ENCODE peak calls at places on chromosomes 2 and 18, in nine cellular contexts. One of them, this sample, is unnamed.

GRCh38 chr18:35605686-35606417 is 24.3 kb downstream of the GALNT1 start:
- DNase-seq in AG04450: no peak
- DNase-seq in Karpas-422: no peak
- DNase-seq in astrocyte: no peak
- DNase-seq in kidney: no peak
- DNase-seq in right lobe of liver: no peak
- DNase-seq in testis: no peak
- DNase-seq in adrenal gland: no peak
- DNase-seq in OCI-LY7: no peak
- DNase-seq in this sample: no peak

GRCh38 chr2:21055879-21056790 is 12.3 kb upstream of the APOB start:
- DNase-seq in astrocyte: no peak
- DNase-seq in kidney: no peak
- DNase-seq in OCI-LY7: no peak
- DNase-seq in adrenal gland: no peak
- DNase-seq in right lobe of liver: no peak
- DNase-seq in Karpas-422: no peak
- DNase-seq in testis: no peak
- DNase-seq in AG04450: no peak
- DNase-seq in this sample: no peak

GRCh38 chr18:36186461-36187137 is 698 bp upstream of the MOCOS start:
- DNase-seq in right lobe of liver: peak
- DNase-seq in AG04450: no peak
- DNase-seq in testis: peak
- DNase-seq in adrenal gland: peak
- DNase-seq in Karpas-422: no peak
- DNase-seq in OCI-LY7: no peak
- DNase-seq in kidney: peak
- DNase-seq in astrocyte: no peak
- DNase-seq in this sample: no peak

GRCh38 chr2:27735263-27735904 is 36.1 kb upstream of the MRPL33 start:
- DNase-seq in testis: peak
- DNase-seq in astrocyte: peak
- DNase-seq in right lobe of liver: peak
- DNase-seq in Karpas-422: no peak
- DNase-seq in adrenal gland: peak
- DNase-seq in OCI-LY7: no peak
- DNase-seq in AG04450: peak
- DNase-seq in kidney: peak
- DNase-seq in this sample: no peak

GRCh38 chr2:201959626-201960025 is 74.0 kb upstream of the FZD7 start:
- DNase-seq in Karpas-422: no peak
- DNase-seq in kidney: no peak
- DNase-seq in astrocyte: peak
- DNase-seq in testis: no peak
- DNase-seq in adrenal gland: no peak
- DNase-seq in OCI-LY7: no peak
- DNase-seq in AG04450: no peak
- DNase-seq in right lobe of liver: no peak
- DNase-seq in this sample: no peak

GRCh38 chr2:216857131-216857550 is 2.7 kb downstream of the TNP1 start:
- DNase-seq in AG04450: peak
- DNase-seq in testis: no peak
- DNase-seq in astrocyte: peak
- DNase-seq in OCI-LY7: no peak
- DNase-seq in kidney: no peak
- DNase-seq in right lobe of liver: no peak
- DNase-seq in adrenal gland: no peak
- DNase-seq in Karpas-422: no peak
- DNase-seq in this sample: no peak

GRCh38 chr2:234322766-234323465 is 174.0 kb downstream of the ARL4C start:
- DNase-seq in right lobe of liver: no peak
- DNase-seq in OCI-LY7: no peak
- DNase-seq in adrenal gland: no peak
- DNase-seq in astrocyte: no peak
- DNase-seq in Karpas-422: no peak
- DNase-seq in AG04450: no peak
- DNase-seq in testis: no peak
- DNase-seq in kidney: no peak
- DNase-seq in this sample: no peak

GRCh38 chr18:38493991-38494559 is 928.5 kb upstream of the CELF4 start:
- DNase-seq in testis: no peak
- DNase-seq in astrocyte: no peak
- DNase-seq in OCI-LY7: no peak
- DNase-seq in kidney: no peak
- DNase-seq in adrenal gland: no peak
- DNase-seq in right lobe of liver: no peak
- DNase-seq in AG04450: no peak
- DNase-seq in Karpas-422: no peak
- DNase-seq in this sample: no peak

GRCh38 chr18:26453370-26454030 is 94.9 kb downstream of the KCTD1 start:
- DNase-seq in right lobe of liver: no peak
- DNase-seq in adrenal gland: no peak
- DNase-seq in testis: no peak
- DNase-seq in Karpas-422: no peak
- DNase-seq in astrocyte: no peak
- DNase-seq in AG04450: no peak
- DNase-seq in kidney: no peak
- DNase-seq in OCI-LY7: no peak
- DNase-seq in this sample: no peak
- H3K27ac ChIP-seq in right lobe of liver: no peak
- H3K27ac ChIP-seq in adrenal gland: no peak
- H3K27ac ChIP-seq in testis: no peak
- H3K27ac ChIP-seq in Karpas-422: no peak
- H3K27ac ChIP-seq in astrocyte: no peak
- H3K27ac ChIP-seq in AG04450: no peak
- H3K27ac ChIP-seq in kidney: no peak
- H3K27ac ChIP-seq in OCI-LY7: no peak
- H3K27ac ChIP-seq in this sample: no peak

GRCh38 chr2:136023416-136023815 is 38.0 kb upstream of the DARS1 start:
- DNase-seq in testis: no peak
- DNase-seq in OCI-LY7: no peak
- DNase-seq in AG04450: no peak
- DNase-seq in Karpas-422: no peak
- DNase-seq in astrocyte: no peak
- DNase-seq in right lobe of liver: no peak
- DNase-seq in kidney: no peak
- DNase-seq in adrenal gland: no peak
- DNase-seq in this sample: no peak

GRCh38 chr2:136021406-136021805 is 36.0 kb upstream of the DARS1 start:
- DNase-seq in astrocyte: no peak
- DNase-seq in OCI-LY7: no peak
- DNase-seq in Karpas-422: no peak
- DNase-seq in right lobe of liver: no peak
- DNase-seq in AG04450: no peak
- DNase-seq in adrenal gland: no peak
- DNase-seq in kidney: no peak
- DNase-seq in testis: no peak
- DNase-seq in this sample: no peak

GRCh38 chr2:136022747-136023146 is 37.3 kb upstream of the DARS1 start:
- DNase-seq in kidney: no peak
- DNase-seq in testis: no peak
- DNase-seq in astrocyte: no peak
- DNase-seq in right lobe of liver: no peak
- DNase-seq in OCI-LY7: no peak
- DNase-seq in Karpas-422: no peak
- DNase-seq in adrenal gland: no peak
- DNase-seq in AG04450: no peak
- DNase-seq in this sample: no peak

GRCh38 chr2:136020831-136021230 is 35.4 kb upstream of the DARS1 start:
- DNase-seq in adrenal gland: no peak
- DNase-seq in AG04450: no peak
- DNase-seq in OCI-LY7: no peak
- DNase-seq in Karpas-422: no peak
- DNase-seq in testis: no peak
- DNase-seq in astrocyte: no peak
- DNase-seq in right lobe of liver: no peak
- DNase-seq in kidney: no peak
- DNase-seq in this sample: no peak

DNA sequence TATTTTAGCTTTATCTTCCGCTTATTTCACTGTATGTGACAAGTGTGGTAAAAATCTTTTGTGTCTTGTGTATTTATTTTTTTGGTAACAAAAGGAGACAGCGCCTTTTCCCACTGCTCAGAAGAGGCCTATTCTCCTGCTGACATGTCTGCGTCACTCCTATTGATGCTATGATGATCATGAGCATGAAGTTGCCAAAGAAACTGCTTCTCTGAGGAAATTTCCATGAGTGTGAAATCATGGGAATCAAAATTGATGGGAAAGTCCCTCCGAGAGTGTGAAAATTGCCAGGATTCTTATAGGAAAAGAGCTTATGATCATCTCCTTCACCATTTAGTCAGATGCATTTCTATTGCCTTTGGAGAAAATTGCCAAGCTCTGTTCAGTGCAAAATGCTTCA is 36.5 kb upstream of the DARS1 start:
- DNase-seq in astrocyte: no peak
- DNase-seq in OCI-LY7: no peak
- DNase-seq in right lobe of liver: no peak
- DNase-seq in testis: no peak
- DNase-seq in AG04450: no peak
- DNase-seq in Karpas-422: no peak
- DNase-seq in adrenal gland: no peak
- DNase-seq in kidney: no peak
- DNase-seq in this sample: no peak
- H3K27ac ChIP-seq in astrocyte: no peak
- H3K27ac ChIP-seq in OCI-LY7: no peak
- H3K27ac ChIP-seq in right lobe of liver: no peak
- H3K27ac ChIP-seq in testis: no peak
- H3K27ac ChIP-seq in AG04450: no peak
- H3K27ac ChIP-seq in Karpas-422: no peak
- H3K27ac ChIP-seq in adrenal gland: no peak
- H3K27ac ChIP-seq in kidney: no peak
- H3K27ac ChIP-seq in this sample: no peak

GRCh38 chr2:224072541-224073188 is 33.6 kb upstream of the SERPINE2 start:
- DNase-seq in right lobe of liver: no peak
- DNase-seq in testis: peak
- DNase-seq in adrenal gland: peak
- DNase-seq in AG04450: no peak
- DNase-seq in Karpas-422: no peak
- DNase-seq in kidney: peak
- DNase-seq in OCI-LY7: no peak
- DNase-seq in astrocyte: peak
- DNase-seq in this sample: no peak

GRCh38 chr2:224077773-224078507 is 38.9 kb upstream of the SERPINE2 start:
- DNase-seq in Karpas-422: no peak
- DNase-seq in adrenal gland: no peak
- DNase-seq in right lobe of liver: no peak
- DNase-seq in OCI-LY7: no peak
- DNase-seq in AG04450: no peak
- DNase-seq in astrocyte: peak
- DNase-seq in kidney: no peak
- DNase-seq in testis: no peak
- DNase-seq in this sample: no peak

GRCh38 chr2:224075588-224075987 is 36.5 kb upstream of the SERPINE2 start:
- DNase-seq in testis: no peak
- DNase-seq in AG04450: no peak
- DNase-seq in astrocyte: no peak
- DNase-seq in adrenal gland: no peak
- DNase-seq in Karpas-422: no peak
- DNase-seq in OCI-LY7: no peak
- DNase-seq in right lobe of liver: no peak
- DNase-seq in kidney: no peak
- DNase-seq in this sample: no peak

GRCh38 chr2:224069172-224069571 is 30.1 kb upstream of the SERPINE2 start:
- DNase-seq in testis: peak
- DNase-seq in OCI-LY7: no peak
- DNase-seq in right lobe of liver: no peak
- DNase-seq in AG04450: no peak
- DNase-seq in kidney: no peak
- DNase-seq in astrocyte: peak
- DNase-seq in adrenal gland: peak
- DNase-seq in Karpas-422: no peak
- DNase-seq in this sample: no peak

DNA sequence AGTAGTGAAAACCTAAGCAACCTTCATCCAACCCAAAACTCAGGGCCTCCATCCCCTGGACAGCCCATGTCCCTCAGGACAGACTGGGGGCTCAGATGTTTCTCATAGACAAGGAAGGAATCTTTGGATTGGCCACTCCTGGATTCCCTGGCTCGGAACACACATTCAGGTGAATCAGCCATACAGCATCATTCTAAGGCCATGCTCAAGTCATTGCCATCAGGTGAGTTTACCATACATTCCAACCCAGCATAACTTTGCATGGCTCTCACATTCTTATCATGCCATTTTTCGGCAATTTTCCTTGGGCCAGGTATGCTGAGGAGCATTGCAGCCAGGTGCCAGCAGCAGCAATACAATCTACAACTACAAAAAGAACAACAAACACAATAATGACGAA is 34.6 kb upstream of the SERPINE2 start:
- DNase-seq in adrenal gland: no peak
- DNase-seq in astrocyte: no peak
- DNase-seq in OCI-LY7: no peak
- DNase-seq in testis: no peak
- DNase-seq in Karpas-422: no peak
- DNase-seq in right lobe of liver: no peak
- DNase-seq in AG04450: no peak
- DNase-seq in kidney: no peak
- DNase-seq in this sample: no peak
- H3K27ac ChIP-seq in adrenal gland: no peak
- H3K27ac ChIP-seq in astrocyte: no peak
- H3K27ac ChIP-seq in OCI-LY7: no peak
- H3K27ac ChIP-seq in testis: no peak
- H3K27ac ChIP-seq in Karpas-422: no peak
- H3K27ac ChIP-seq in right lobe of liver: no peak
- H3K27ac ChIP-seq in AG04450: no peak
- H3K27ac ChIP-seq in kidney: no peak
- H3K27ac ChIP-seq in this sample: no peak

GRCh38 chr2:23037596-23037995 is 347.4 kb upstream of the KLHL29 start:
- DNase-seq in kidney: no peak
- DNase-seq in AG04450: no peak
- DNase-seq in astrocyte: no peak
- DNase-seq in Karpas-422: no peak
- DNase-seq in adrenal gland: no peak
- DNase-seq in OCI-LY7: no peak
- DNase-seq in right lobe of liver: no peak
- DNase-seq in testis: no peak
- DNase-seq in this sample: no peak

GRCh38 chr2:23036683-23037082 is 348.3 kb upstream of the KLHL29 start:
- DNase-seq in OCI-LY7: no peak
- DNase-seq in testis: no peak
- DNase-seq in Karpas-422: no peak
- DNase-seq in kidney: no peak
- DNase-seq in adrenal gland: no peak
- DNase-seq in right lobe of liver: no peak
- DNase-seq in astrocyte: no peak
- DNase-seq in AG04450: no peak
- DNase-seq in this sample: no peak

GRCh38 chr2:23041443-23041842 is 343.5 kb upstream of the KLHL29 start:
- DNase-seq in Karpas-422: no peak
- DNase-seq in AG04450: no peak
- DNase-seq in kidney: no peak
- DNase-seq in OCI-LY7: no peak
- DNase-seq in testis: no peak
- DNase-seq in adrenal gland: no peak
- DNase-seq in right lobe of liver: no peak
- DNase-seq in astrocyte: no peak
- DNase-seq in this sample: no peak

DNA sequence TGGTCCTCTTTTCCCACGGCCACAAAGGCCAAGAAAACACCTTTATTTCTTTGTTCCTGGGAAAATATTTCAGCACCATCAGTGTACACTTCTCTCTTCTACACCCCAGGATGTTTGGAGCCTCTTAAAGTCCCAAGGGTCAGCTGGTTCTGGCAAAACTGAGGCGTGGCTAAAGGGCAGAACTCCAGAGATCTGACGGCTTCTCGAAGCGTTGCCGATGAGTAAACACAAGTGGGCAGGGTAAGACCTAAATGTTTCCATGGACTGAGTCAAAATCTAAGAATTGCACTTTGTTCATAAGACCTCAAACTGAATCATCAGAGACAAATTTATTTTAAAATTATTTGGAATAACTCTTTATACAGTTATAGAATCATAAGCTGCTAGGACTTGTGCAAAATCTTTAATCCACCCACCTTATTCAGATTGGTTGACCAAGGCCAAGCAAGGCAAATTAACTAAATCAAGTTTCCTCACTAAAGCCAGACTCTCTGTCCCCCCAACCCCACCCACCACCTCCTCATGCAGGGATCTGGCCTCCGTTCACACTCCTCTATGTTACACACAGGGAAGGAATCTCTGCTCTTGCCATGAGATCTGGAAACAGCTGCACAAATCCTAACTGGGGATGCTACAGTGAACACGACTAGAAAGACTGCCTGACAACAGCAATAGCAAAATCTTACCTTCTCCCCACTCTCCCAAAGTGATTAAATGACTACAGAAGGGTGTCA is 342.6 kb upstream of the KLHL29 start:
- DNase-seq in kidney: no peak
- DNase-seq in adrenal gland: no peak
- DNase-seq in AG04450: no peak
- DNase-seq in astrocyte: no peak
- DNase-seq in testis: peak
- DNase-seq in right lobe of liver: no peak
- DNase-seq in Karpas-422: no peak
- DNase-seq in OCI-LY7: no peak
- DNase-seq in this sample: no peak
- H3K27ac ChIP-seq in kidney: no peak
- H3K27ac ChIP-seq in adrenal gland: peak
- H3K27ac ChIP-seq in AG04450: no peak
- H3K27ac ChIP-seq in astrocyte: no peak
- H3K27ac ChIP-seq in testis: no peak
- H3K27ac ChIP-seq in right lobe of liver: no peak
- H3K27ac ChIP-seq in Karpas-422: no peak
- H3K27ac ChIP-seq in OCI-LY7: no peak
- H3K27ac ChIP-seq in this sample: no peak

This sample was measured in SK-N-MC.